ENCODE peak calls at places on chromosomes 16 and 17, in eight cellular contexts. K is prostate gland, X is PC-9, N is choroid plexus epithelial cell, C is endothelial cell of umbilical vein, U is heart right ventricle, S is HL-60, A is body of pancreas. O is an unnamed sample.

GRCh38 chr17:82655038-82655479 is 6.8 kb upstream of the WDR45B start:
- DNase-seq in K (peak), X (peak), N (peak), C (peak), U (no peak), S (peak), A (no peak), O (no peak)

GRCh38 chr17:45106582-45106981 is 25.7 kb downstream of the PLCD3 start:
- DNase-seq in K (no peak), X (no peak), N (no peak), C (no peak), U (no peak), S (no peak), A (no peak), O (no peak)

GRCh38 chr16:89690392-89690901 is 4.0 kb downstream of the CDK10 start:
- DNase-seq in K (no peak), X (no peak), N (no peak), C (no peak), U (no peak), S (no peak), A (no peak), O (no peak)

GRCh38 chr16:60064026-60064425 is 1329.9 kb upstream of the GOT2 start:
- DNase-seq in K (no peak), X (no peak), N (no peak), C (no peak), U (no peak), S (no peak), A (no peak), O (peak)

GRCh38 chr17:47252209-47252608 is 1.4 kb upstream of the ITGB3 start:
- DNase-seq in K (no peak), X (peak), N (no peak), C (no peak), U (no peak), S (no peak), A (no peak), O (no peak)

GRCh38 chr16:85514295-85514600 is 98.9 kb upstream of the GSE1 start:
- DNase-seq in K (no peak), X (no peak), N (no peak), C (no peak), U (peak), S (no peak), A (peak), O (no peak)

GRCh38 chr16:5639531-5639930 is 541.9 kb upstream of the EEF2KMT start:
- DNase-seq in K (no peak), X (no peak), N (no peak), C (no peak), U (no peak), S (no peak), A (no peak), O (no peak)

GRCh38 chr17:75350706-75351105 is 54.8 kb downstream of the GRB2 start:
- DNase-seq in K (no peak), X (no peak), N (no peak), C (no peak), U (no peak), S (no peak), A (peak), O (no peak)

GRCh38 chr17:60804831-60805230 is 127.2 kb downstream of the BCAS3 start:
- DNase-seq in K (no peak), X (no peak), N (no peak), C (no peak), U (no peak), S (no peak), A (no peak), O (no peak)

GRCh38 chr17:31466096-31466495 is 74.6 kb downstream of the RAB11FIP4 start:
- DNase-seq in K (no peak), X (no peak), N (no peak), C (no peak), U (no peak), S (no peak), A (no peak), O (no peak)

GRCh38 chr17:58911741-58912343 is 156.2 kb downstream of the PPM1E start:
- DNase-seq in K (no peak), X (no peak), N (peak), C (no peak), U (no peak), S (no peak), A (no peak), O (no peak)

GRCh38 chr17:32757963-32758362 is 119.0 kb downstream of the MYO1D start:
- DNase-seq in K (no peak), X (no peak), N (peak), C (peak), U (no peak), S (no peak), A (no peak), O (peak)

DNA sequence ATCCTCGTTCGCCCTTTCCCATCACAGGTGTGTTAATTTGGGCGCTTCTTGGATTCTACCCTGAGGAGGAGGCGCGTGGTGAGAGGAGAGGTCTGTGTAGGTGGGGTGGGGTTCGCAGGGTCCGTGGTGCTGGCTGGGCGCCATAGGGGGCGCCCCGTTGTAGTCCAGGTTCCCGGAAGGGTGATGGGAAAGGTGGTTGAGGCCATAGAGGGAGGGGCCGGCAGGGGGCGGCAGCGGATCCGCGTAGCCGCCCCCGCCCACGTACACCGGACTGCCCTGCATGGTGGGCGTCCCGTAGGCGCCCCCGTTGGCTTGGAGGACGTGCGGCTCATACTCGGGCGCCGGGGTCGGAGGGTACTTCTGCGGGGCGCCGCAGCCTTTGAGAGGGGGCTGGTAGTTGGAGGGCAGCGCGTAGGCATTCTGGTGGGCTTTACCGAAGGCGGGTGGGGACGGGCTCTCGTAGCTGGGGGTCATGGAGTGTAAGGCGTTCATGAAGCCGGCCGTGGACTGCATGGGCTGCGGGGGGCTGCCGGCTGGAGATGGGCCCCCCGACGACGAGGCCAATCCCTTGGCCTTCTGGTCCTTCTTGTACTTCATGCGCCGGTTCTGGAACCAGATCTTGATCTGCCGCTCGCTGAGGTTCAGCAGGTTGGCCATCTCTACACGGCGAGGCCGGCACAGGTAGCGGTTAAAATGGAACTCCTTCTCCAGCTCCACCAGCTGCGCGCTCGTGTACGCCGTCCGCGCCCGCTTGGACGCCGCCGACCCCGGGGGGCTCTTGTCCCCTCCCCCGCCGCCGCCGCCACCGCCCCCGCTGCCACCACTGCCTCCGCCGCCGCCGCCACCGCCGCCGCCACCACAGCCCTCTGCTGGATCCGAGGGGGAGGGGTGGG is 5.7 kb upstream of the HOXB2 start:
- DNase-seq in K (no peak), X (no peak), N (no peak), C (no peak), U (no peak), S (no peak), A (no peak), O (no peak)
- TF ChIP-seq CTCF in K (no peak), X (no peak), N (no peak), C (peak), U (no peak), S (no peak), A (no peak), O (peak)

GRCh38 chr17:42997984-42998938 is at the start of gene RPL27:
- DNase-seq in K (peak), X (peak), N (peak), C (peak), U (peak), S (peak), A (peak), O (peak)

GRCh38 chr17:42997390-42997983 is 732 bp upstream of the RPL27 start:
- DNase-seq in K (no peak), X (no peak), N (no peak), C (no peak), U (no peak), S (no peak), A (no peak), O (no peak)

GRCh38 chr17:43003542-43004172 is 2.9 kb upstream of the IFI35 start:
- DNase-seq in K (no peak), X (peak), N (no peak), C (no peak), U (no peak), S (no peak), A (peak), O (peak)

GRCh38 chr17:42999003-42999525 is 845 bp downstream of the RPL27 start:
- DNase-seq in K (no peak), X (no peak), N (no peak), C (no peak), U (no peak), S (no peak), A (no peak), O (no peak)
- H3K4me3 ChIP-seq in K (peak), X (peak), N (peak), C (peak), U (peak), S (peak), A (peak), O (peak)

GRCh38 chr16:76926595-76926994 is 264.4 kb upstream of the MON1B start:
- DNase-seq in K (no peak), X (no peak), N (no peak), C (no peak), U (no peak), S (no peak), A (no peak), O (no peak)
- TF ChIP-seq CTCF in K (no peak), X (no peak), N (no peak), C (no peak), U (no peak), S (no peak), A (no peak), O (no peak)

GRCh38 chr16:708019-708418 is 2.4 kb upstream of the FBXL16 start:
- DNase-seq in K (no peak), X (no peak), N (no peak), C (no peak), U (no peak), S (no peak), A (no peak), O (no peak)
- H3K4me3 ChIP-seq in K (no peak), X (no peak), N (no peak), C (no peak), U (no peak), S (no peak), A (no peak), O (no peak)

DNA sequence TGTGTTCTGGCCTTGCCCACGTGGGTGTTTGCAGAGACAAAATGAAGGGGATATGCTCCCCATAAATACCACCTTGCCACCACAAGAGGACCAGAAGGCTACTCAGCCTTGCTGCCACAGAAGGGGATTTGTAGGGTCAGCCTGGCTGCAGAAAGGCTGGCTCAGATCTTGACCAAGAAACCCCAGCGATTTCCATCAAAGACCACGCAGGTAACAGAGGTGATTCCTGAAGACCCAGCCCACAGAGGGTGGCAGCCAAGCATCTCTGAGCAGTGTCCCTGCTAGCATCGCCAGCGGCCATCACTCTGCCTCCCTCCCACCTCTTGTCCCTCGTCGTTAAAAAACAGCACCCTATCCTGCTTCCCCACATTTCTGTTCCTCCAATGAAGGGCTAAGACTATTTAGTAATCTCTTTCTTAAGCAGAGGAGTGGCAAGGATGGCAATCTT is 54.9 kb downstream of the BEAN1 start:
- DNase-seq in K (no peak), X (no peak), N (no peak), C (no peak), U (no peak), S (no peak), A (no peak), O (no peak)
- TF ChIP-seq CTCF in K (no peak), X (no peak), N (no peak), C (no peak), U (no peak), S (no peak), A (no peak), O (no peak)

GRCh38 chr16:30561212-30561816 is 3.1 kb upstream of the ZNF764 start:
- DNase-seq in K (no peak), X (no peak), N (no peak), C (peak), U (peak), S (no peak), A (peak), O (no peak)

GRCh38 chr16:30557950-30558788 is at the start of gene ZNF764:
- DNase-seq in K (peak), X (peak), N (peak), C (peak), U (peak), S (peak), A (peak), O (peak)

GRCh38 chr16:30557397-30557949 is 701 bp downstream of the ZNF764 start:
- DNase-seq in K (no peak), X (no peak), N (no peak), C (no peak), U (no peak), S (no peak), A (no peak), O (no peak)

GRCh38 chr16:30559690-30560089 is 1.5 kb upstream of the ZNF764 start:
- DNase-seq in K (no peak), X (no peak), N (no peak), C (no peak), U (no peak), S (no peak), A (no peak), O (no peak)

DNA sequence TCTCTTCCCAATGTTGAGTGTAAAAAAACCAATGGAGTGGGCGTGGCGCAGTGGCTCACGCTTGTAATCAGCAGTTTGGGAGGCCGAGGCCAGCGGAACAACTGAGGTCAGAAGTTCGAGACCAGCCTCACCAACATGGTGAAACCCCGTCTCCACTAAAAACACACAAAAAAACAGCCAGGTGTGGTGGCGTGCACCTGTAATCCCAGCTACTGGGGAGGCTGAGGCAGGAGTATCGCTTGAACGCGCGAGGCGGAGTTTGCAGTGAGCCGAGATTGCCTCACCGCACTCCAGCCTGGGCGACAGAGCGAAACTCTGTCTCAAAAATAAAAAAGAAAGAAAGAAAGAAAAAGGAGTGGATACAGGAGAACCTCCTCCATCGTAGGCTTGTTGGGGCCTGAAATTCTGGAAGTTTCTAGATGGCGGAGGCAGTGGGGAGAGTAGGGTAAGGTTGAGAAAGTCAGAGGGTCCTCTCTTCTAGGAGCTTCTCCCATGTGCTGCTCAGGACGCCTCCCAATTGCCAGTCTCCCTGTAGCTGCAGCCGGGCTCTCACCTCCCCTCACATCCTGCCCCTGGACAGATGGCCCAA is 709 bp upstream of the ZNF764 start:
- DNase-seq in K (no peak), X (no peak), N (no peak), C (no peak), U (no peak), S (no peak), A (no peak), O (no peak)
- H3K4me3 ChIP-seq in K (peak), X (peak), N (peak), C (no peak), U (no peak), S (peak), A (no peak), O (peak)

DNA sequence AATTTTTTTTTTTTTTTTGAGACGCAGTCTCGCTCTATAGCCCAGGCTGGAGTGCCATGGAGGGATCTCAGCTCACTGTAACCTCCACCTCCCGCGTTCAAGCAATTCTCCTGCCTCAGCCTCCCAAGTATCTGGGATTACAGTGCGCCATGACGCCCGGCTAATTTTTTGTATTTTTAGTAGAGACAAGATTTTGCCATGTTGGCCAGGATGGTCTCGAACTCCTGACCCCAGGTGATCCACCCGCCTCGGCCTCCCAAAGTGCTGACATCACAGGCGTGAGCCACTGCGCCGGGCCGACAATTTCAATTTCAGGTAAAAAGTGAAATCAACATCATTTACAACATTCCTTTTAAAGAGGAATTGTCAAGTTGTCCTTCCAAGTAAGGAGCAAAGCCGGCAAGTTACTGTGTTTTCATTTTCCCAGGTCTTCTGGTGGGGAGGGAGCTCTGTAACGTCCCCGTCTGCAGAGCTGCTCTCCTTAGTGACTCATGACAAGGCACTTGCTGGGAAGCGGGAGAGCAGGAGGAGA is 873 bp downstream of the NPLOC4 start:
- DNase-seq in K (no peak), X (peak), N (peak), C (no peak), U (no peak), S (no peak), A (no peak), O (peak)
- TF ChIP-seq CTCF in K (no peak), X (no peak), N (no peak), C (no peak), U (no peak), S (no peak), A (no peak), O (no peak)

DNA sequence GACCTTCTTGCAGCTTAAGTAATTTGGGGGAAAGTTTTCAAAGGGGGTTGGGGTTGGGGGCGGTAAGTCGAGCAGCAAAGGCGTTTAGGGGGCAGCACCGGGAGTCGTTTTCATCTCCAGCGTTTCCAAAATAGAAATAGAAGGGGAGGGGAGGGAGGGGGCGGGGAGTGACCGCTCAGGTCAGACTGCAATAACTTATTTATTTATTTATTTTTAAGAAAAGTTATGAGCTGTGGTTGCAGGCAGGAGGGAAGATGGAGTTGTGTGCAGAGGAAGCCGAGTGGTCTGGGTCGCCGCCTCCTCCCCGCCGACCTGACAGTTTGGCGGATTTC is 1.5 kb downstream of the SOX9 start:
- DNase-seq in K (no peak), X (no peak), N (no peak), C (no peak), U (no peak), S (no peak), A (no peak), O (no peak)
- H3K4me3 ChIP-seq in K (peak), X (peak), N (peak), C (no peak), U (peak), S (no peak), A (peak), O (peak)

GRCh38 chr17:35372846-35373531 is 432 bp downstream of the SLFN11 start:
- DNase-seq in K (peak), X (peak), N (no peak), C (peak), U (peak), S (no peak), A (no peak), O (no peak)
- TF ChIP-seq CTCF in K (no peak), X (no peak), N (no peak), C (no peak), U (no peak), S (no peak), A (no peak), O (peak)